ENCODE peak calls at places on chromosome 1, in eight cellular contexts. One of them, this sample, is unnamed.

GRCh38 chr1:201419737-201420607 is 1.6 kb downstream of the TNNI1 start:
- DNase-seq in heart left ventricle: no peak
- DNase-seq in cardiac fibroblast: no peak
- DNase-seq in right atrium auricular region: no peak
- DNase-seq in A673: no peak
- DNase-seq in astrocyte of the cerebellum: no peak
- DNase-seq in retinal pigment epithelial cell: no peak
- DNase-seq in HepG2: no peak
- DNase-seq in this sample: no peak

GRCh38 chr1:99594205-99594604 is 51.7 kb upstream of the PALMD start:
- DNase-seq in astrocyte of the cerebellum: no peak
- DNase-seq in cardiac fibroblast: no peak
- DNase-seq in right atrium auricular region: no peak
- DNase-seq in A673: peak; percentile 10
- DNase-seq in retinal pigment epithelial cell: no peak
- DNase-seq in HepG2: no peak
- DNase-seq in heart left ventricle: no peak
- DNase-seq in this sample: no peak

GRCh38 chr1:164739189-164739588 is 180.2 kb downstream of the PBX1 start:
- DNase-seq in cardiac fibroblast: no peak
- DNase-seq in astrocyte of the cerebellum: no peak
- DNase-seq in heart left ventricle: no peak
- DNase-seq in A673: no peak
- DNase-seq in HepG2: no peak
- DNase-seq in retinal pigment epithelial cell: no peak
- DNase-seq in right atrium auricular region: no peak
- DNase-seq in this sample: no peak

GRCh38 chr1:167516404-167517388 is 1.6 kb downstream of the CD247 start:
- DNase-seq in HepG2: no peak
- DNase-seq in heart left ventricle: no peak
- DNase-seq in A673: no peak
- DNase-seq in cardiac fibroblast: no peak
- DNase-seq in right atrium auricular region: no peak
- DNase-seq in retinal pigment epithelial cell: no peak
- DNase-seq in astrocyte of the cerebellum: no peak
- DNase-seq in this sample: no peak

GRCh38 chr1:117685936-117686806 is 80.3 kb downstream of the TENT5C start:
- DNase-seq in astrocyte of the cerebellum: no peak
- DNase-seq in HepG2: no peak
- DNase-seq in retinal pigment epithelial cell: no peak
- DNase-seq in cardiac fibroblast: no peak
- DNase-seq in A673: no peak
- DNase-seq in right atrium auricular region: peak; percentile 47
- DNase-seq in heart left ventricle: no peak
- DNase-seq in this sample: no peak

GRCh38 chr1:179059185-179059483 is 22.7 kb upstream of the TOR3A start:
- DNase-seq in heart left ventricle: no peak
- DNase-seq in A673: no peak
- DNase-seq in cardiac fibroblast: no peak
- DNase-seq in HepG2: no peak
- DNase-seq in right atrium auricular region: no peak
- DNase-seq in retinal pigment epithelial cell: no peak
- DNase-seq in astrocyte of the cerebellum: no peak
- DNase-seq in this sample: no peak

GRCh38 chr1:30106125-30106524 is 617.3 kb downstream of the MATN1 start:
- DNase-seq in cardiac fibroblast: no peak
- DNase-seq in HepG2: peak; percentile 25
- DNase-seq in astrocyte of the cerebellum: no peak
- DNase-seq in A673: peak; percentile 55
- DNase-seq in heart left ventricle: peak; percentile 28
- DNase-seq in retinal pigment epithelial cell: no peak
- DNase-seq in right atrium auricular region: no peak
- DNase-seq in this sample: peak; percentile 18

GRCh38 chr1:30469426-30469825 is 254.0 kb downstream of the MATN1 start:
- DNase-seq in heart left ventricle: no peak
- DNase-seq in A673: no peak
- DNase-seq in right atrium auricular region: no peak
- DNase-seq in cardiac fibroblast: no peak
- DNase-seq in astrocyte of the cerebellum: no peak
- DNase-seq in retinal pigment epithelial cell: no peak
- DNase-seq in HepG2: no peak
- DNase-seq in this sample: no peak

GRCh38 chr1:2927995-2928732 is 93.1 kb upstream of the ACTRT2 start:
- DNase-seq in cardiac fibroblast: no peak
- DNase-seq in retinal pigment epithelial cell: no peak
- DNase-seq in A673: no peak
- DNase-seq in right atrium auricular region: no peak
- DNase-seq in HepG2: no peak
- DNase-seq in astrocyte of the cerebellum: no peak
- DNase-seq in heart left ventricle: no peak
- DNase-seq in this sample: no peak

GRCh38 chr1:8112611-8113256 is 86.6 kb upstream of the ERRFI1 start:
- DNase-seq in astrocyte of the cerebellum: no peak
- DNase-seq in HepG2: no peak
- DNase-seq in right atrium auricular region: no peak
- DNase-seq in A673: no peak
- DNase-seq in retinal pigment epithelial cell: no peak
- DNase-seq in heart left ventricle: no peak
- DNase-seq in cardiac fibroblast: no peak
- DNase-seq in this sample: no peak

GRCh38 chr1:8115031-8115768 is 89.1 kb upstream of the ERRFI1 start:
- DNase-seq in HepG2: no peak
- DNase-seq in astrocyte of the cerebellum: no peak
- DNase-seq in heart left ventricle: no peak
- DNase-seq in retinal pigment epithelial cell: no peak
- DNase-seq in cardiac fibroblast: no peak
- DNase-seq in right atrium auricular region: no peak
- DNase-seq in A673: no peak
- DNase-seq in this sample: no peak

GRCh38 chr1:8111560-8111959 is 85.5 kb upstream of the ERRFI1 start:
- DNase-seq in heart left ventricle: no peak
- DNase-seq in retinal pigment epithelial cell: no peak
- DNase-seq in HepG2: no peak
- DNase-seq in cardiac fibroblast: no peak
- DNase-seq in astrocyte of the cerebellum: no peak
- DNase-seq in A673: no peak
- DNase-seq in right atrium auricular region: no peak
- DNase-seq in this sample: no peak

GRCh38 chr1:8115769-8116167 is 89.7 kb upstream of the ERRFI1 start:
- DNase-seq in heart left ventricle: no peak
- DNase-seq in retinal pigment epithelial cell: no peak
- DNase-seq in astrocyte of the cerebellum: no peak
- DNase-seq in A673: no peak
- DNase-seq in cardiac fibroblast: no peak
- DNase-seq in right atrium auricular region: no peak
- DNase-seq in HepG2: no peak
- DNase-seq in this sample: no peak

DNA sequence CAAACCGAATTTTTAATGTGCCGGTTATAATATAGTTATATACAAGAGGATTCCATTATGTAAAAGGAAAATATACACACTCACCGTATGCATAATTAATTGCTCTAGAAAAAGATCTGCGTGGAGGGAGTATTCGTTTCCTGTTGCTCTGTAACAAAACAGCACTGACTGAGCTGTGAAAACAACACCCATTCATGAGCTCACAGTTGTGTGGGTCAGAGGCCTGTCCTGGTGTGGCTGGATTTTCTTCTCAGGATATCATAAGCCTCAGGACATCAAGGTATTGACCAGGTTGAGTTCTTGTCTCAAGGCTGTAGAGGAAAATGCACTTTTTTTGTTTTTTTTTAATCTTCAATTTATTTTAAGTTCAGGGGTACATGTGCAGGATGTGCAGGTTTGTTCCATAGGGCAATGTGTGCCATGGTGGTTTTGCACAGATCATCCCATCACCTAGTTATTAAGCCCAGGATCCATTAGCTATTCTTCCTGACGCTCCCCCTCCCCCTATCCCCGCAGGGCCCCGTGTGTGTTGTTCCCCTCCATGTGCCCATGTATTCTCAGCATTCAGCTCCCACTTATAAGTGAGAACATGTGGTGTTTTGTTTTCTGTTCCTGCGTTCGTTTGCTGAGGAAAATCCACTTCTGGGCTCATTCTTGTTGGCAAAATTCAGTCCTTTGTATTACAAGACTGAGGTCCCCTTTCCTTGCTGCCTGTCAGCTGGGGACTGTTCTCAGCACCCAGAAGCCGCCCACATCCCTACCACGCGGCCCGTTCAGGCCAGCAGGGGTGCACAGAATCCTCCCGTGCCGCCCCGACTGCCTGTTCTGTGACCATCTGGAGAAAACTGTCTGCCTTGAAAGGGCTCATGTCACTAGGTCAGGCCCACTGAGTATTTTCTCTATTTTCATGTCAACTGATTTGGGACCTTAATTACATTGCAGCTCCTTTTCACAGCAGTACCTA is 87.4 kb upstream of the ERRFI1 start:
- DNase-seq in right atrium auricular region: no peak
- DNase-seq in heart left ventricle: no peak
- DNase-seq in astrocyte of the cerebellum: no peak
- DNase-seq in HepG2: no peak
- DNase-seq in retinal pigment epithelial cell: no peak
- DNase-seq in cardiac fibroblast: peak; percentile 36
- DNase-seq in A673: peak; percentile 42
- DNase-seq in this sample: no peak
- TF ChIP-seq CTCF in right atrium auricular region: no peak
- TF ChIP-seq CTCF in heart left ventricle: no peak
- TF ChIP-seq CTCF in astrocyte of the cerebellum: no peak
- TF ChIP-seq CTCF in HepG2: no peak
- TF ChIP-seq CTCF in retinal pigment epithelial cell: no peak
- TF ChIP-seq CTCF in cardiac fibroblast: no peak
- TF ChIP-seq CTCF in A673: peak; percentile 22
- TF ChIP-seq CTCF in this sample: no peak

DNA sequence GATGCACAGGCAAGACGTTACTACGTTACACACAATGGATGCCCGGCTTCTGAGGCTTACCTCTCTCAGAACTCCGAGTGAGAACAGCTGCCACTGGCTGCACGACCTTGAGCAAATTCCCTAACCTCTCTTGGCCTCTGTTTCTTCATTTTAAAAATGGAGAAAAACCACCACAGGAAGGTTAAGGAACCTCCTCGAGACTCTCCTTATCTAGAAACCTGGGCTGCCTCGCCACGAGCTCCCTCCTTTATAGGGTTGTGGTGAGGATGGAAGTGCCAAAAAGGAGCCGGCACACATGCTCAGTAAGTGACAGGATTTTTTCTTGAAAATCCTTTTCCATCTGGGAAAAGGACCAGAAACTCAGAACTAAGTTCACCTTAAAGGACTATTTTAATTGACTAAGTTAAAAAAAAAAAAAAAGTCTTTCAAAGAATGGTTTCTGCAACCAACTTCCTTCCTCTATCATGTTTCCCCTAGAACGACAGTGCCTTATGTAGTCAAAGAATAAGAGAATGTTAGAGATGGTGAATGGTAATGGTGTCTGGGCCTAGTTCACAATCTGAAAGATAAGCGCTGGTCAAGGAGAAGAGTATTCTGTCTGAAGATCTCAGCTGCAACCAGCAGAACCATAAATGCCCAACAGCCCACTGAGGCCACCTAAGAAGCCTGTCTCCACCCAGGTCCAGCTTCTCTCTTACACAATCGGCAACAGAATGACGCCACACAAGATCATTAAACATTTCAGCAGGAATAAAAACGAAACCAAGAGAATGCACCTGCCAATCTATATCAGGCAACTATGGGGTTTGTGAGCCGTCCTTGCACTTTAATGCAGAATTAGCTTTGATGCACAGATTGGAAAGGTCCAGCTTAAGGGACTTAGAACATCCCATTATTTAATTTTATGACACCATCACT is 65.0 kb downstream of the SLC45A1 start:
- DNase-seq in cardiac fibroblast: no peak
- DNase-seq in right atrium auricular region: no peak
- DNase-seq in HepG2: no peak
- DNase-seq in retinal pigment epithelial cell: no peak
- DNase-seq in A673: no peak
- DNase-seq in heart left ventricle: no peak
- DNase-seq in astrocyte of the cerebellum: no peak
- DNase-seq in this sample: no peak
- H3K4me3 ChIP-seq in cardiac fibroblast: no peak overlapping the region
- H3K4me3 ChIP-seq in right atrium auricular region: no peak overlapping the region
- H3K4me3 ChIP-seq in HepG2: no peak overlapping the region
- H3K4me3 ChIP-seq in retinal pigment epithelial cell: no peak overlapping the region
- H3K4me3 ChIP-seq in A673: no peak overlapping the region
- H3K4me3 ChIP-seq in heart left ventricle: no peak overlapping the region
- H3K4me3 ChIP-seq in astrocyte of the cerebellum: no peak overlapping the region
- H3K4me3 ChIP-seq in this sample: no peak overlapping the region

GRCh38 chr1:1032428-1032827 is 12.5 kb downstream of the AGRN start:
- DNase-seq in cardiac fibroblast: no peak
- DNase-seq in HepG2: no peak
- DNase-seq in right atrium auricular region: no peak
- DNase-seq in astrocyte of the cerebellum: no peak
- DNase-seq in heart left ventricle: no peak
- DNase-seq in retinal pigment epithelial cell: no peak
- DNase-seq in A673: no peak
- DNase-seq in this sample: no peak
- TF ChIP-seq CTCF in cardiac fibroblast: peak; percentile 2
- TF ChIP-seq CTCF in HepG2: no peak
- TF ChIP-seq CTCF in right atrium auricular region: no peak
- TF ChIP-seq CTCF in astrocyte of the cerebellum: no peak
- TF ChIP-seq CTCF in heart left ventricle: no peak
- TF ChIP-seq CTCF in retinal pigment epithelial cell: no peak
- TF ChIP-seq CTCF in A673: no peak
- TF ChIP-seq CTCF in this sample: no peak

DNA sequence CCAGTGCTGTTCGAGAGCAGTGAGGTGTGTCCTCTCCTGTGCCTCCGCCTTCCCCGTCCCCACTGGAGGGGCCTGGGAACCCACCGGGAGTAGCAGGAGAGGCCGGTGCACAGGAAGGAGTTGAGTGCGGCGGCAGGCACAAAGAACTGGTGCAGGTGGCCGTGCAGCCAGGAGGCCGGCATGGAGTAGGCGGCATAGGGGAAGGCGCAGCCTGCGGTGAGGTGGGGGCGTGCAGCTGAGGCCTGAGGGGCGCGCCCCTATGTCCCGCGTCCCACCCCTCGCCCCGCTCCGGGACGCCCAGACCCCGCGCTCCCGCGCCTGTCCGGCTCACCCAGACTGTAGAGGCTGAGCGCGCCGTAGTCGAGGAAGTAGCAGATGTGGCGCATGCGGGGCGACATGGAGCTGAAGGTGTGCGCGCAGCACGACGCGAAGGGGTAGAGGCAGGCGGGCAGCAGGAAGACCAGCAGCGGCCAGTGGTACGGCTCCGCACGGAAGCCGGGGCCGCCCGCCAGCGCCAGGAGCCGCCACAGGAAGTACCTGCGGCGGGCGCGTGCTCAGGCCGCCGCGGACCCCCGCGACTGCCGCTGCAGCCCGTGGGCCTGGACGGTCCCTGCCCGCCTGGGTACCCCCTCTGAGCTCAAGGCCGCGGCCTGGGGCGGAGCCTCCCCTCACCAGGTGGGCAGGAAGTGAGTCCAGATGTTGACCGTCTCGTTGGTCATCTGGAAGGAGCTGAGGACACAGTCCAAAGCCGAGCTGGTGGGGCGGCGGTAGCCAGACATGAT is 2.2 kb downstream of the PAQR6 start:
- DNase-seq in heart left ventricle: no peak
- DNase-seq in right atrium auricular region: no peak
- DNase-seq in astrocyte of the cerebellum: no peak
- DNase-seq in retinal pigment epithelial cell: no peak
- DNase-seq in cardiac fibroblast: no peak
- DNase-seq in A673: no peak
- DNase-seq in HepG2: no peak
- DNase-seq in this sample: no peak
- H3K4me3 ChIP-seq in heart left ventricle: peak overlapping the region; percentile 24
- H3K4me3 ChIP-seq in right atrium auricular region: peak overlapping the region; percentile 33
- H3K4me3 ChIP-seq in astrocyte of the cerebellum: peak overlapping the region; percentile 21
- H3K4me3 ChIP-seq in retinal pigment epithelial cell: peak overlapping the region; percentile 30
- H3K4me3 ChIP-seq in cardiac fibroblast: peak overlapping the region; percentile 28
- H3K4me3 ChIP-seq in A673: peak overlapping the region; percentile 19
- H3K4me3 ChIP-seq in HepG2: peak overlapping the region; percentile 65
- H3K4me3 ChIP-seq in this sample: peak overlapping the region; percentile 7